ENCODE peak calls at places on chromosomes 1 and 21, in seven cellular contexts. H is endothelial cell, X is cardiac fibroblast, I is tibial nerve, E is GM12878, O is AG04450, U is HepG2. G is an unnamed sample.

GRCh38 chr1:1307261-1307907 is 346 bp downstream of the ACAP3 start:
- DNase-seq in H (no peak), X (peak), I (no peak), E (no peak), O (no peak), U (no peak), G (no peak)

GRCh38 chr1:225825078-225825477 is 15.2 kb downstream of the EPHX1 start:
- DNase-seq in H (no peak), X (no peak), I (no peak), E (no peak), O (no peak), U (peak), G (no peak)

GRCh38 chr1:236489710-236490377 is 33.9 kb upstream of the LGALS8 start:
- DNase-seq in H (peak), X (peak), I (peak), E (peak), O (no peak), U (peak), G (no peak)

GRCh38 chr1:29245876-29246275 is 9.6 kb downstream of the PTPRU start:
- DNase-seq in H (no peak), X (peak), I (no peak), E (no peak), O (no peak), U (peak), G (peak)

GRCh38 chr1:205665216-205665757 is 15.0 kb downstream of the SLC45A3 start:
- DNase-seq in H (no peak), X (no peak), I (no peak), E (peak), O (no peak), U (no peak), G (no peak)

GRCh38 chr1:8510041-8510823 is 192.3 kb downstream of the SLC45A1 start:
- DNase-seq in H (no peak), X (peak), I (peak), E (no peak), O (peak), U (no peak), G (peak)

GRCh38 chr1:98429851-98430496 is 231.5 kb upstream of the SNX7 start:
- DNase-seq in H (no peak), X (no peak), I (no peak), E (no peak), O (no peak), U (peak), G (no peak)

GRCh38 chr1:156310962-156311361 is 11.9 kb upstream of the VHLL start:
- DNase-seq in H (no peak), X (peak), I (no peak), E (no peak), O (no peak), U (no peak), G (no peak)

GRCh38 chr1:58857673-58858343 is 74.0 kb upstream of the JUN start:
- DNase-seq in H (no peak), X (no peak), I (no peak), E (peak), O (no peak), U (no peak), G (peak)

GRCh38 chr1:156704930-156705320 is 458 bp downstream of the CRABP2 start:
- DNase-seq in H (no peak), X (peak), I (peak), E (no peak), O (no peak), U (no peak), G (peak)

GRCh38 chr1:20472860-20473711 is 12.9 kb downstream of the CAMK2N1 start:
- DNase-seq in H (peak), X (peak), I (no peak), E (peak), O (no peak), U (no peak), G (peak)

GRCh38 chr21:28675265-28676041 is 317.2 kb downstream of the LTN1 start:
- DNase-seq in H (no peak), X (peak), I (no peak), E (no peak), O (no peak), U (no peak), G (no peak)

GRCh38 chr1:10189659-10190058 is 20.7 kb upstream of the KIF1B start:
- DNase-seq in H (no peak), X (no peak), I (no peak), E (peak), O (no peak), U (no peak), G (no peak)

GRCh38 chr1:10735603-10736305 is 60.7 kb downstream of the CASZ1 start:
- DNase-seq in H (no peak), X (no peak), I (no peak), E (no peak), O (no peak), U (no peak), G (no peak)

GRCh38 chr1:219666242-219666641 is 53.3 kb upstream of the ZC3H11B start:
- DNase-seq in H (no peak), X (peak), I (peak), E (no peak), O (no peak), U (no peak), G (no peak)

GRCh38 chr1:101366513-101367215 is 129.8 kb downstream of the S1PR1 start:
- DNase-seq in H (no peak), X (peak), I (no peak), E (no peak), O (peak), U (no peak), G (no peak)

GRCh38 chr21:31564439-31564838 is 95.1 kb upstream of the SOD1 start:
- DNase-seq in H (no peak), X (peak), I (no peak), E (no peak), O (no peak), U (no peak), G (no peak)

GRCh38 chr21:46009951-46010655 is 28.5 kb downstream of the COL6A1 start:
- DNase-seq in H (no peak), X (no peak), I (no peak), E (no peak), O (no peak), U (no peak), G (no peak)

GRCh38 chr1:46798820-46799219 is at the start of gene CYP4B1:
- DNase-seq in H (no peak), X (no peak), I (peak), E (no peak), O (no peak), U (no peak), G (no peak)

GRCh38 chr1:44086722-44087474 is 31.7 kb upstream of the KLF17 start:
- DNase-seq in H (no peak), X (no peak), I (no peak), E (no peak), O (no peak), U (no peak), G (no peak)

GRCh38 chr1:101135526-101135925 is 101.3 kb upstream of the S1PR1 start:
- DNase-seq in H (no peak), X (no peak), I (no peak), E (no peak), O (no peak), U (no peak), G (no peak)

GRCh38 chr1:164637461-164638375 is 78.7 kb downstream of the PBX1 start:
- DNase-seq in H (no peak), X (peak), I (no peak), E (no peak), O (peak), U (no peak), G (no peak)

GRCh38 chr21:36818051-36818450 is 119.1 kb downstream of the SIM2 start:
- DNase-seq in H (no peak), X (no peak), I (no peak), E (no peak), O (no peak), U (no peak), G (no peak)

GRCh38 chr1:243482237-243483022 is 226.6 kb downstream of the SDCCAG8 start:
- DNase-seq in H (no peak), X (peak), I (no peak), E (no peak), O (no peak), U (no peak), G (peak)

GRCh38 chr21:25888711-25889110 is 153.9 kb downstream of the GABPA start:
- DNase-seq in H (no peak), X (no peak), I (no peak), E (no peak), O (no peak), U (no peak), G (no peak)

GRCh38 chr1:101017448-101017847 is 8.1 kb downstream of the DPH5 start:
- DNase-seq in H (no peak), X (no peak), I (no peak), E (no peak), O (no peak), U (no peak), G (no peak)

GRCh38 chr1:87560961-87561360 is 232.3 kb downstream of the LMO4 start:
- DNase-seq in H (no peak), X (peak), I (no peak), E (no peak), O (no peak), U (no peak), G (no peak)

GRCh38 chr1:1394116-1394515 is 5.0 kb downstream of the CCNL2 start:
- DNase-seq in H (no peak), X (no peak), I (no peak), E (no peak), O (no peak), U (no peak), G (no peak)

GRCh38 chr1:235908742-235909520 is 42.2 kb upstream of the LYST start:
- DNase-seq in H (no peak), X (peak), I (no peak), E (no peak), O (peak), U (no peak), G (no peak)

GRCh38 chr1:48236716-48237470 is 14.4 kb downstream of the SLC5A9 start:
- DNase-seq in H (no peak), X (peak), I (no peak), E (no peak), O (no peak), U (peak), G (no peak)

GRCh38 chr1:63917571-63918394 is 144.0 kb downstream of the ROR1 start:
- DNase-seq in H (peak), X (peak), I (no peak), E (no peak), O (no peak), U (peak), G (peak)

GRCh38 chr1:5389101-5389885 is 602.9 kb downstream of the NPHP4 start:
- DNase-seq in H (no peak), X (no peak), I (no peak), E (no peak), O (no peak), U (no peak), G (peak)

GRCh38 chr1:203463469-203464062 is 12.0 kb upstream of the PRELP start:
- DNase-seq in H (no peak), X (peak), I (no peak), E (no peak), O (no peak), U (no peak), G (no peak)

GRCh38 chr1:106755682-106756406 is 300.6 kb upstream of the PRMT6 start:
- DNase-seq in H (no peak), X (peak), I (no peak), E (no peak), O (no peak), U (no peak), G (no peak)

GRCh38 chr1:77438239-77438913 is 156.6 kb downstream of the AK5 start:
- DNase-seq in H (no peak), X (peak), I (no peak), E (no peak), O (peak), U (no peak), G (no peak)

GRCh38 chr1:22398656-22399420 is 52.8 kb upstream of the ZBTB40 start:
- DNase-seq in H (no peak), X (no peak), I (no peak), E (no peak), O (no peak), U (no peak), G (no peak)

GRCh38 chr1:175126347-175126746 is 58.7 kb downstream of the TNN start:
- DNase-seq in H (no peak), X (no peak), I (no peak), E (no peak), O (no peak), U (no peak), G (no peak)

DNA sequence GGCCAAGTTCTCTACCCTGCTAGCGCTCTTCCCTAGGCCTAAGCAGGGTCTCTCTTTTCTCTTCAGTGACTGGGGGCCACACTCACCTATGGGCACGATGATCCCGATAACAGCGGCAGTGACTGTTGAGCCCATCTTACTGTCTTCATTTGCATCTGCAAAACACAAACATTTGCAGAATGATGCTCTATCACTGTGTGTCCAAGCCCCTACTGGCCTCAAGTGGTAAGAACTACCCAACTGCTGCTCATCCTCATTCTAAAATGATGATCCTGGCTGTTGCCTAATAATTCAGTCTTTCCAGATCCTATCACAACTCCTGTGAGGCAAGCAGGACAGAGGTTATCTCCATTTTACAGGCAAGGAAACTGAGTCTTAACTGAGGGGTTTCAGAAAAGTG is 16.7 kb upstream of the MAGOH start:
- DNase-seq in H (no peak), X (no peak), I (no peak), E (no peak), O (no peak), U (no peak), G (no peak)
- TF ChIP-seq CTCF in H (peak), X (no peak), I (no peak), E (no peak), O (peak), U (no peak), G (no peak)

GRCh38 chr1:191752342-191752741 is 405.9 kb upstream of the RGS18 start:
- DNase-seq in H (no peak), X (no peak), I (no peak), E (no peak), O (no peak), U (no peak), G (no peak)
- TF ChIP-seq CTCF in H (no peak), X (no peak), I (no peak), E (peak), O (no peak), U (peak), G (no peak)

GRCh38 chr1:183186820-183187219 is 756 bp downstream of the LAMC2 start:
- DNase-seq in H (no peak), X (no peak), I (no peak), E (no peak), O (no peak), U (no peak), G (no peak)

GRCh38 chr1:183180213-183180612 is 5.9 kb upstream of the LAMC2 start:
- DNase-seq in H (no peak), X (peak), I (peak), E (peak), O (peak), U (no peak), G (no peak)

GRCh38 chr1:183191833-183192232 is 5.8 kb downstream of the LAMC2 start:
- DNase-seq in H (no peak), X (peak), I (no peak), E (no peak), O (peak), U (no peak), G (no peak)

GRCh38 chr1:183180634-183181056 is 5.4 kb upstream of the LAMC2 start:
- DNase-seq in H (peak), X (peak), I (peak), E (peak), O (no peak), U (no peak), G (peak)

GRCh38 chr1:183185941-183186490 is at the start of gene LAMC2:
- DNase-seq in H (peak), X (peak), I (no peak), E (no peak), O (no peak), U (no peak), G (peak)
- TF ChIP-seq CTCF in H (no peak), X (no peak), I (peak), E (no peak), O (peak), U (no peak), G (no peak)

GRCh38 chr1:67299296-67299695 is 8.4 kb upstream of the IL12RB2 start:
- DNase-seq in H (no peak), X (no peak), I (no peak), E (no peak), O (no peak), U (no peak), G (no peak)

GRCh38 chr1:67304023-67304422 is 3.6 kb upstream of the IL12RB2 start:
- DNase-seq in H (no peak), X (no peak), I (no peak), E (no peak), O (no peak), U (no peak), G (no peak)

GRCh38 chr1:67300561-67300960 is 7.1 kb upstream of the IL12RB2 start:
- DNase-seq in H (no peak), X (no peak), I (no peak), E (no peak), O (no peak), U (no peak), G (no peak)

GRCh38 chr1:67294836-67295622 is 12.6 kb upstream of the IL12RB2 start:
- DNase-seq in H (no peak), X (no peak), I (no peak), E (no peak), O (no peak), U (no peak), G (peak)

GRCh38 chr1:67298762-67299161 is 8.9 kb upstream of the IL12RB2 start:
- DNase-seq in H (no peak), X (no peak), I (no peak), E (no peak), O (no peak), U (no peak), G (no peak)
- TF ChIP-seq CTCF in H (no peak), X (peak), I (no peak), E (no peak), O (no peak), U (no peak), G (no peak)

GRCh38 chr1:152735648-152736047 is 22.2 kb upstream of the KPRP start:
- DNase-seq in H (peak), X (no peak), I (no peak), E (no peak), O (no peak), U (peak), G (no peak)
- TF ChIP-seq CTCF in H (no peak), X (no peak), I (no peak), E (peak), O (no peak), U (peak), G (no peak)

GRCh38 chr1:78553859-78554258 is 63.1 kb downstream of the PTGFR start:
- DNase-seq in H (no peak), X (peak), I (no peak), E (no peak), O (no peak), U (peak), G (peak)
- TF ChIP-seq CTCF in H (peak), X (peak), I (no peak), E (no peak), O (peak), U (peak), G (no peak)